ENCODE peak calls at places on chromosome 17, in six cellular contexts. One of them, this sample, is unnamed.

GRCh38 chr17:74757502-74757901 is 9.1 kb downstream of the NHERF1 start:
- DNase-seq in HAP-1: no peak
- DNase-seq in PC-3: no peak
- DNase-seq in foreskin fibroblast: no peak
- DNase-seq in retina: no peak
- DNase-seq in HCEC 1CT: no peak
- DNase-seq in this sample: no peak

GRCh38 chr17:41739661-41740352 is 5.4 kb upstream of the HAP1 start:
- DNase-seq in foreskin fibroblast: peak; percentile 23
- DNase-seq in HAP-1: no peak
- DNase-seq in PC-3: peak; percentile 87
- DNase-seq in retina: no peak
- DNase-seq in HCEC 1CT: peak; percentile 59
- DNase-seq in this sample: no peak

GRCh38 chr17:37212184-37212583 is 163.6 kb upstream of the C17orf78 start:
- DNase-seq in foreskin fibroblast: no peak
- DNase-seq in HAP-1: no peak
- DNase-seq in HCEC 1CT: no peak
- DNase-seq in retina: no peak
- DNase-seq in PC-3: no peak
- DNase-seq in this sample: peak; percentile 22

GRCh38 chr17:81885869-81886548 is 5.4 kb downstream of the ALYREF start:
- DNase-seq in PC-3: peak; percentile 93
- DNase-seq in foreskin fibroblast: peak; percentile 45
- DNase-seq in HCEC 1CT: peak; percentile 38
- DNase-seq in HAP-1: no peak
- DNase-seq in retina: no peak
- DNase-seq in this sample: no peak

GRCh38 chr17:50146230-50146926 is 4.1 kb downstream of the PPP1R9B start:
- DNase-seq in HAP-1: no peak
- DNase-seq in HCEC 1CT: no peak
- DNase-seq in PC-3: no peak
- DNase-seq in foreskin fibroblast: no peak
- DNase-seq in retina: no peak
- DNase-seq in this sample: no peak

GRCh38 chr17:44501866-44502265 is 1.3 kb downstream of the GPATCH8 start:
- DNase-seq in HAP-1: peak; percentile 39
- DNase-seq in PC-3: peak; percentile 39
- DNase-seq in foreskin fibroblast: no peak
- DNase-seq in HCEC 1CT: no peak
- DNase-seq in retina: no peak
- DNase-seq in this sample: peak; percentile 5

GRCh38 chr17:29570521-29570920 is 2.0 kb downstream of the TP53I13 start:
- DNase-seq in HAP-1: no peak
- DNase-seq in foreskin fibroblast: no peak
- DNase-seq in PC-3: no peak
- DNase-seq in retina: no peak
- DNase-seq in HCEC 1CT: no peak
- DNase-seq in this sample: no peak

GRCh38 chr17:82031303-82031884 is at the start of gene RAC3:
- DNase-seq in HCEC 1CT: peak; percentile 43
- DNase-seq in HAP-1: peak; percentile 35
- DNase-seq in PC-3: peak; percentile 58
- DNase-seq in retina: no peak
- DNase-seq in foreskin fibroblast: no peak
- DNase-seq in this sample: no peak

GRCh38 chr17:69060835-69061234 is at the start of gene ABCA9:
- DNase-seq in HCEC 1CT: no peak
- DNase-seq in retina: peak; percentile 22
- DNase-seq in HAP-1: no peak
- DNase-seq in foreskin fibroblast: peak; percentile 41
- DNase-seq in PC-3: no peak
- DNase-seq in this sample: peak; percentile 35

GRCh38 chr17:27882162-27882840 is 10.9 kb downstream of the LYRM9 start:
- DNase-seq in PC-3: no peak
- DNase-seq in retina: no peak
- DNase-seq in HAP-1: no peak
- DNase-seq in foreskin fibroblast: no peak
- DNase-seq in HCEC 1CT: no peak
- DNase-seq in this sample: no peak

GRCh38 chr17:75159196-75160031 is 5.1 kb upstream of the JPT1 start:
- DNase-seq in HAP-1: no peak
- DNase-seq in PC-3: peak; percentile 98
- DNase-seq in retina: no peak
- DNase-seq in HCEC 1CT: peak; percentile 52
- DNase-seq in foreskin fibroblast: no peak
- DNase-seq in this sample: no peak

GRCh38 chr17:75894049-75894742 is 2.6 kb downstream of the TRIM65 start:
- DNase-seq in PC-3: no peak
- DNase-seq in retina: no peak
- DNase-seq in foreskin fibroblast: peak; percentile 18
- DNase-seq in HAP-1: no peak
- DNase-seq in HCEC 1CT: no peak
- DNase-seq in this sample: no peak

GRCh38 chr17:76138896-76139248 is 2.2 kb downstream of the FOXJ1 start:
- DNase-seq in retina: no peak
- DNase-seq in PC-3: no peak
- DNase-seq in foreskin fibroblast: no peak
- DNase-seq in HCEC 1CT: no peak
- DNase-seq in HAP-1: no peak
- DNase-seq in this sample: no peak

GRCh38 chr17:72489273-72489641 is 368.4 kb downstream of the SOX9 start:
- DNase-seq in HAP-1: no peak
- DNase-seq in retina: no peak
- DNase-seq in PC-3: no peak
- DNase-seq in HCEC 1CT: no peak
- DNase-seq in foreskin fibroblast: no peak
- DNase-seq in this sample: no peak

GRCh38 chr17:36443777-36444176 is 42.7 kb upstream of the ZNHIT3 start:
- DNase-seq in PC-3: no peak
- DNase-seq in foreskin fibroblast: no peak
- DNase-seq in HAP-1: no peak
- DNase-seq in HCEC 1CT: no peak
- DNase-seq in retina: no peak
- DNase-seq in this sample: no peak

GRCh38 chr17:8753976-8754440 is 4.3 kb downstream of the SPDYE4 start:
- DNase-seq in PC-3: peak; percentile 56
- DNase-seq in foreskin fibroblast: peak; percentile 7
- DNase-seq in HCEC 1CT: peak; percentile 15
- DNase-seq in retina: no peak
- DNase-seq in HAP-1: peak; percentile 22
- DNase-seq in this sample: peak; percentile 4

GRCh38 chr17:34511265-34511664 is 68.1 kb upstream of the TMEM132E start:
- DNase-seq in HAP-1: no peak
- DNase-seq in foreskin fibroblast: no peak
- DNase-seq in HCEC 1CT: no peak
- DNase-seq in PC-3: no peak
- DNase-seq in retina: no peak
- DNase-seq in this sample: peak; percentile 5

GRCh38 chr17:12729086-12729485 is 60.2 kb upstream of the ARHGAP44 start:
- DNase-seq in HAP-1: no peak
- DNase-seq in PC-3: no peak
- DNase-seq in retina: no peak
- DNase-seq in foreskin fibroblast: no peak
- DNase-seq in HCEC 1CT: no peak
- DNase-seq in this sample: no peak

GRCh38 chr17:27421111-27421510 is 35.1 kb upstream of the KSR1 start:
- DNase-seq in foreskin fibroblast: no peak
- DNase-seq in PC-3: no peak
- DNase-seq in HAP-1: no peak
- DNase-seq in retina: no peak
- DNase-seq in HCEC 1CT: no peak
- DNase-seq in this sample: no peak

GRCh38 chr17:1275205-1275961 is 4.1 kb upstream of the TRARG1 start:
- DNase-seq in PC-3: no peak
- DNase-seq in retina: no peak
- DNase-seq in HAP-1: no peak
- DNase-seq in foreskin fibroblast: no peak
- DNase-seq in HCEC 1CT: no peak
- DNase-seq in this sample: no peak

GRCh38 chr17:9875441-9875840 is 29.6 kb downstream of the RCVRN start:
- DNase-seq in foreskin fibroblast: peak; percentile 54
- DNase-seq in PC-3: peak; percentile 79
- DNase-seq in HCEC 1CT: no peak
- DNase-seq in HAP-1: no peak
- DNase-seq in retina: no peak
- DNase-seq in this sample: peak; percentile 68

GRCh38 chr17:31249742-31250141 is 47.3 kb downstream of the OMG start:
- DNase-seq in PC-3: no peak
- DNase-seq in HCEC 1CT: no peak
- DNase-seq in foreskin fibroblast: no peak
- DNase-seq in HAP-1: no peak
- DNase-seq in retina: no peak
- DNase-seq in this sample: no peak

GRCh38 chr17:67055041-67055443 is 10.7 kb downstream of the CACNG1 start:
- DNase-seq in foreskin fibroblast: no peak
- DNase-seq in HAP-1: no peak
- DNase-seq in HCEC 1CT: no peak
- DNase-seq in retina: no peak
- DNase-seq in PC-3: no peak
- DNase-seq in this sample: no peak

GRCh38 chr17:72726936-72727335 is 365.6 kb downstream of the SLC39A11 start:
- DNase-seq in HAP-1: no peak
- DNase-seq in retina: no peak
- DNase-seq in PC-3: peak; percentile 69
- DNase-seq in HCEC 1CT: peak; percentile 31
- DNase-seq in foreskin fibroblast: no peak
- DNase-seq in this sample: no peak

GRCh38 chr17:32551186-32551955 is 64.6 kb downstream of the CDK5R1 start:
- DNase-seq in HCEC 1CT: peak; percentile 66
- DNase-seq in retina: no peak
- DNase-seq in PC-3: peak; percentile 80
- DNase-seq in HAP-1: no peak
- DNase-seq in foreskin fibroblast: peak; percentile 16
- DNase-seq in this sample: no peak

GRCh38 chr17:43372273-43372911 is 26.4 kb upstream of the ARL4D start:
- DNase-seq in PC-3: no peak
- DNase-seq in foreskin fibroblast: no peak
- DNase-seq in HAP-1: no peak
- DNase-seq in HCEC 1CT: no peak
- DNase-seq in retina: no peak
- DNase-seq in this sample: no peak

GRCh38 chr17:72826602-72827001 is 265.9 kb downstream of the SLC39A11 start:
- DNase-seq in HCEC 1CT: peak; percentile 45
- DNase-seq in PC-3: peak; percentile 63
- DNase-seq in retina: no peak
- DNase-seq in foreskin fibroblast: peak; percentile 24
- DNase-seq in HAP-1: no peak
- DNase-seq in this sample: no peak

GRCh38 chr17:45288825-45289224 is 26.9 kb upstream of the SPATA32 start:
- DNase-seq in PC-3: no peak
- DNase-seq in foreskin fibroblast: no peak
- DNase-seq in HCEC 1CT: no peak
- DNase-seq in HAP-1: no peak
- DNase-seq in retina: no peak
- DNase-seq in this sample: no peak

GRCh38 chr17:1413281-1413791 is 13.3 kb upstream of the YWHAE start:
- DNase-seq in foreskin fibroblast: peak; percentile 88
- DNase-seq in retina: no peak
- DNase-seq in PC-3: peak; percentile 79
- DNase-seq in HAP-1: no peak
- DNase-seq in HCEC 1CT: peak; percentile 71
- DNase-seq in this sample: no peak

GRCh38 chr17:5565808-5566207 is 18.5 kb downstream of the NLRP1 start:
- DNase-seq in foreskin fibroblast: no peak
- DNase-seq in retina: no peak
- DNase-seq in HCEC 1CT: no peak
- DNase-seq in PC-3: no peak
- DNase-seq in HAP-1: no peak
- DNase-seq in this sample: no peak

GRCh38 chr17:74922694-74923537 is at the start of gene USH1G:
- DNase-seq in retina: peak; percentile 34
- DNase-seq in HCEC 1CT: no peak
- DNase-seq in PC-3: peak; percentile 11
- DNase-seq in HAP-1: peak; percentile 17
- DNase-seq in foreskin fibroblast: no peak
- DNase-seq in this sample: no peak

GRCh38 chr17:81391964-81392908 is 3.0 kb upstream of the BAHCC1 start:
- DNase-seq in HAP-1: no peak
- DNase-seq in foreskin fibroblast: peak; percentile 61
- DNase-seq in PC-3: no peak
- DNase-seq in HCEC 1CT: no peak
- DNase-seq in retina: peak; percentile 71
- DNase-seq in this sample: peak; percentile 25

GRCh38 chr17:34755981-34756669 is 176.7 kb downstream of the TMEM132E start:
- DNase-seq in PC-3: no peak
- DNase-seq in foreskin fibroblast: no peak
- DNase-seq in HCEC 1CT: no peak
- DNase-seq in HAP-1: no peak
- DNase-seq in retina: peak; percentile 61
- DNase-seq in this sample: no peak

GRCh38 chr17:80248894-80249710 is 11.6 kb upstream of the RNF213 start:
- DNase-seq in retina: no peak
- DNase-seq in HCEC 1CT: no peak
- DNase-seq in PC-3: no peak
- DNase-seq in foreskin fibroblast: no peak
- DNase-seq in HAP-1: no peak
- DNase-seq in this sample: no peak

GRCh38 chr17:70168044-70168978 is 1.0 kb upstream of the KCNJ2 start:
- DNase-seq in HAP-1: no peak
- DNase-seq in retina: peak; percentile 79
- DNase-seq in PC-3: peak; percentile 85
- DNase-seq in foreskin fibroblast: peak; percentile 62
- DNase-seq in HCEC 1CT: peak; percentile 76
- DNase-seq in this sample: peak; percentile 94

GRCh38 chr17:5418858-5419355 is 555 bp downstream of the NUP88 start:
- DNase-seq in foreskin fibroblast: peak; percentile 21
- DNase-seq in HAP-1: peak; percentile 39
- DNase-seq in PC-3: peak; percentile 41
- DNase-seq in retina: no peak
- DNase-seq in HCEC 1CT: peak; percentile 24
- DNase-seq in this sample: peak; percentile 41

GRCh38 chr17:81703747-81704654 is 834 bp downstream of the MRPL12 start:
- DNase-seq in foreskin fibroblast: no peak
- DNase-seq in HCEC 1CT: no peak
- DNase-seq in HAP-1: no peak
- DNase-seq in PC-3: no peak
- DNase-seq in retina: no peak
- DNase-seq in this sample: no peak

GRCh38 chr17:51118330-51119195 is 2.1 kb downstream of the SPAG9 start:
- DNase-seq in PC-3: peak; percentile 37
- DNase-seq in HCEC 1CT: no peak
- DNase-seq in foreskin fibroblast: no peak
- DNase-seq in HAP-1: no peak
- DNase-seq in retina: no peak
- DNase-seq in this sample: peak; percentile 25

GRCh38 chr17:14004927-14005630 is 64.2 kb upstream of the COX10 start:
- DNase-seq in HAP-1: no peak
- DNase-seq in PC-3: peak; percentile 71
- DNase-seq in HCEC 1CT: no peak
- DNase-seq in foreskin fibroblast: no peak
- DNase-seq in retina: no peak
- DNase-seq in this sample: no peak